ENCODE peak calls at places on chromosomes 3 and 15, in eight cellular contexts. Q, E, T, V, R, J, D and X are unnamed samples.

GRCh38 chr3:71491141-71491752 is 92.3 kb downstream of the FOXP1 start:
- DNase-seq in T (no peak), J (no peak), Q (no peak), E (no peak), R (no peak), V (peak), D (no peak), X (no peak)

GRCh38 chr15:62133141-62133540 is 31.9 kb downstream of the C2CD4B start:
- DNase-seq in T (no peak), V (no peak), D (no peak), Q (no peak), E (no peak), R (no peak), J (no peak), X (no peak)

GRCh38 chr3:42067324-42067723 is 23.8 kb upstream of the TRAK1 start:
- DNase-seq in E (no peak), J (no peak), R (no peak), D (no peak), V (no peak), Q (no peak), T (peak), X (no peak)

GRCh38 chr3:30693470-30694120 is 87.2 kb downstream of the TGFBR2 start:
- DNase-seq in T (peak), D (no peak), R (peak), Q (peak), J (peak), E (peak), V (peak), X (peak)

GRCh38 chr15:83685864-83686263 is 31.9 kb downstream of the ADAMTSL3 start:
- DNase-seq in T (no peak), V (no peak), E (no peak), Q (no peak), R (no peak), D (no peak), J (peak), X (no peak)

GRCh38 chr3:42190701-42191442 is 75.1 kb downstream of the CCK start:
- DNase-seq in R (peak), T (peak), V (peak), D (peak), Q (peak), J (peak), E (peak), X (peak)

GRCh38 chr3:44280631-44281030 is 38.9 kb downstream of the TOPAZ1 start:
- DNase-seq in T (no peak), J (peak), E (no peak), Q (no peak), D (no peak), R (no peak), V (no peak), X (no peak)

GRCh38 chr3:125148836-125149235 is 63.7 kb downstream of the SLC12A8 start:
- DNase-seq in T (no peak), V (no peak), Q (no peak), D (no peak), E (no peak), R (no peak), J (no peak), X (no peak)

GRCh38 chr15:76517910-76518309 is 181.3 kb downstream of the ISL2 start:
- DNase-seq in V (no peak), R (no peak), D (no peak), T (peak), E (no peak), Q (peak), J (peak), X (no peak)

GRCh38 chr3:195559723-195560409 is 16.7 kb upstream of the PPP1R2 start:
- DNase-seq in E (no peak), R (no peak), D (no peak), T (no peak), V (no peak), J (no peak), Q (no peak), X (no peak)